ENCODE peak calls at places on chromosomes 11 and 22, in five cellular contexts. F is Daoy, A is endothelial cell, Y is GDM1, J is GM23248. N is an unnamed sample.

GRCh38 chr11:126546191-126546590 is 190.7 kb downstream of the ST3GAL4 start:
- DNase-seq in F (peak), A (no peak), Y (no peak), J (peak), N (peak)

GRCh38 chr11:86869531-86869930 is 69.2 kb downstream of the PRSS23 start:
- DNase-seq in F (no peak), A (no peak), Y (no peak), J (peak), N (no peak)

GRCh38 chr11:46075928-46076327 is 45.3 kb downstream of the PHF21A start:
- DNase-seq in F (no peak), A (no peak), Y (no peak), J (peak), N (no peak)

GRCh38 chr22:48748113-48748859 is 1079.4 kb downstream of the BRD1 start:
- DNase-seq in F (no peak), A (no peak), Y (no peak), J (no peak), N (no peak)

GRCh38 chr11:129278586-129279319 is 86.6 kb upstream of the ARHGAP32 start:
- DNase-seq in F (peak), A (peak), Y (no peak), J (peak), N (peak)

GRCh38 chr11:123577081-123577598 is 77.3 kb downstream of the SCN3B start:
- DNase-seq in F (peak), A (peak), Y (peak), J (peak), N (peak)

GRCh38 chr11:62671272-62671603 is 235 bp upstream of the UQCC3 start:
- DNase-seq in F (no peak), A (no peak), Y (no peak), J (peak), N (no peak)

GRCh38 chr11:14148653-14149273 is 186.2 kb downstream of the SPON1 start:
- DNase-seq in F (peak), A (no peak), Y (no peak), J (peak), N (no peak)

GRCh38 chr11:44755553-44756505 is 29.1 kb downstream of the TSPAN18 start:
- DNase-seq in F (peak), A (no peak), Y (no peak), J (peak), N (no peak)

GRCh38 chr11:83191491-83191890 is 2.0 kb upstream of the ANKRD42 start:
- DNase-seq in F (no peak), A (no peak), Y (no peak), J (no peak), N (no peak)

GRCh38 chr22:42315392-42315756 is 44.9 kb upstream of the TCF20 start:
- DNase-seq in F (no peak), A (no peak), Y (no peak), J (no peak), N (no peak)

GRCh38 chr11:44766972-44767278 is 40.2 kb downstream of the TSPAN18 start:
- DNase-seq in F (peak), A (no peak), Y (no peak), J (peak), N (no peak)

GRCh38 chr22:37229012-37229804 is 14.9 kb downstream of the RAC2 start:
- DNase-seq in F (peak), A (no peak), Y (no peak), J (peak), N (no peak)

GRCh38 chr11:12685229-12685628 is 11.0 kb downstream of the TEAD1 start:
- DNase-seq in F (no peak), A (no peak), Y (no peak), J (peak), N (no peak)

N was measured in retina.